ENCODE peak calls at places on chromosomes 6 and 20, in six cellular contexts. One of them, this sample, is unnamed. For H3K36me3, the result is how much of the 10 kb centered on the place peaks cover.

GRCh38 chr6:130969807-130970491 is 93.1 kb downstream of the EPB41L2 start:
- DNase-seq in HCT116: no peak
- DNase-seq in stomach: no peak
- DNase-seq in Panc1: no peak
- DNase-seq in GM23338: no peak
- DNase-seq in SK-N-SH: no peak
- DNase-seq in this sample: peak

GRCh38 chr6:87718662-87719433 is 16.8 kb upstream of the AKIRIN2 start:
- DNase-seq in HCT116: no peak
- DNase-seq in stomach: no peak
- DNase-seq in Panc1: no peak
- DNase-seq in GM23338: no peak
- DNase-seq in SK-N-SH: no peak
- DNase-seq in this sample: no peak

GRCh38 chr20:8601542-8601912 is 467.4 kb upstream of the PLCB4 start:
- DNase-seq in HCT116: no peak
- DNase-seq in stomach: no peak
- DNase-seq in Panc1: no peak
- DNase-seq in GM23338: no peak
- DNase-seq in SK-N-SH: no peak
- DNase-seq in this sample: no peak

GRCh38 chr20:6029538-6029937 is 24.3 kb downstream of the LRRN4 start:
- DNase-seq in HCT116: no peak
- DNase-seq in stomach: no peak
- DNase-seq in Panc1: no peak
- DNase-seq in GM23338: no peak
- DNase-seq in SK-N-SH: no peak
- DNase-seq in this sample: no peak

GRCh38 chr6:109241199-109241598 is 141.1 kb downstream of the CD164 start:
- DNase-seq in HCT116: no peak
- DNase-seq in stomach: no peak
- DNase-seq in Panc1: no peak
- DNase-seq in GM23338: no peak
- DNase-seq in SK-N-SH: no peak
- DNase-seq in this sample: no peak

GRCh38 chr20:52859156-52859887 is 112.8 kb upstream of the TSHZ2 start:
- DNase-seq in HCT116: no peak
- DNase-seq in stomach: peak
- DNase-seq in Panc1: no peak
- DNase-seq in GM23338: peak
- DNase-seq in SK-N-SH: peak
- DNase-seq in this sample: no peak

GRCh38 chr20:13545755-13546154 is 93.0 kb downstream of the TASP1 start:
- DNase-seq in HCT116: no peak
- DNase-seq in stomach: no peak
- DNase-seq in Panc1: no peak
- DNase-seq in GM23338: no peak
- DNase-seq in SK-N-SH: no peak
- DNase-seq in this sample: no peak

GRCh38 chr6:6942826-6943225 is 164.9 kb upstream of the RREB1 start:
- DNase-seq in HCT116: no peak
- DNase-seq in stomach: no peak
- DNase-seq in Panc1: no peak
- DNase-seq in GM23338: no peak
- DNase-seq in SK-N-SH: no peak
- DNase-seq in this sample: peak

GRCh38 chr6:160428818-160429744 is 80.9 kb downstream of the SLC22A3 start:
- DNase-seq in HCT116: no peak
- DNase-seq in stomach: no peak
- DNase-seq in Panc1: no peak
- DNase-seq in GM23338: peak
- DNase-seq in SK-N-SH: no peak
- DNase-seq in this sample: no peak

GRCh38 chr6:136983692-136984091 is 61.1 kb downstream of the IL20RA start:
- DNase-seq in HCT116: no peak
- DNase-seq in stomach: no peak
- DNase-seq in Panc1: no peak
- DNase-seq in GM23338: no peak
- DNase-seq in SK-N-SH: no peak
- DNase-seq in this sample: no peak

GRCh38 chr6:53398541-53399344 is 50.0 kb upstream of the ELOVL5 start:
- DNase-seq in HCT116: no peak
- DNase-seq in stomach: no peak
- DNase-seq in Panc1: no peak
- DNase-seq in GM23338: no peak
- DNase-seq in SK-N-SH: no peak
- DNase-seq in this sample: no peak

GRCh38 chr20:13458860-13459451 is 179.8 kb downstream of the TASP1 start:
- DNase-seq in HCT116: peak
- DNase-seq in stomach: no peak
- DNase-seq in Panc1: peak
- DNase-seq in GM23338: peak
- DNase-seq in SK-N-SH: peak
- DNase-seq in this sample: no peak

GRCh38 chr6:153275997-153276396 is 144.9 kb upstream of the RGS17 start:
- DNase-seq in HCT116: no peak
- DNase-seq in stomach: no peak
- DNase-seq in Panc1: no peak
- DNase-seq in GM23338: no peak
- DNase-seq in SK-N-SH: no peak
- DNase-seq in this sample: no peak

GRCh38 chr20:37945034-37945660 is 42.2 kb downstream of the VSTM2L start:
- DNase-seq in HCT116: no peak
- DNase-seq in stomach: peak
- DNase-seq in Panc1: no peak
- DNase-seq in GM23338: no peak
- DNase-seq in SK-N-SH: no peak
- DNase-seq in this sample: no peak

GRCh38 chr6:139754898-139755754 is 380.7 kb upstream of the CITED2 start:
- DNase-seq in HCT116: no peak
- DNase-seq in stomach: no peak
- DNase-seq in Panc1: no peak
- DNase-seq in GM23338: no peak
- DNase-seq in SK-N-SH: no peak
- DNase-seq in this sample: no peak

GRCh38 chr6:41589636-41590622 is 43.7 kb downstream of the FOXP4 start:
- DNase-seq in HCT116: no peak
- DNase-seq in stomach: no peak
- DNase-seq in Panc1: no peak
- DNase-seq in GM23338: no peak
- DNase-seq in SK-N-SH: no peak
- DNase-seq in this sample: no peak

GRCh38 chr6:129936329-129937165 is 75.4 kb upstream of the TMEM244 start:
- DNase-seq in HCT116: peak
- DNase-seq in stomach: peak
- DNase-seq in Panc1: peak
- DNase-seq in GM23338: peak
- DNase-seq in SK-N-SH: no peak
- DNase-seq in this sample: no peak

GRCh38 chr20:35662541-35662940 is 2.2 kb downstream of the CPNE1 start:
- DNase-seq in HCT116: no peak
- DNase-seq in stomach: no peak
- DNase-seq in Panc1: no peak
- DNase-seq in GM23338: no peak
- DNase-seq in SK-N-SH: no peak
- DNase-seq in this sample: no peak

GRCh38 chr6:3808189-3808588 is 41.0 kb upstream of the FAM50B start:
- DNase-seq in HCT116: no peak
- DNase-seq in stomach: no peak
- DNase-seq in Panc1: peak
- DNase-seq in GM23338: no peak
- DNase-seq in SK-N-SH: no peak
- DNase-seq in this sample: no peak

GRCh38 chr6:95578106-95578410 is 723 bp downstream of the MANEA start:
- DNase-seq in HCT116: no peak
- DNase-seq in stomach: no peak
- DNase-seq in Panc1: no peak
- DNase-seq in GM23338: no peak
- DNase-seq in SK-N-SH: no peak
- DNase-seq in this sample: no peak

GRCh38 chr20:47970282-47970903 is 185.1 kb upstream of the SULF2 start:
- DNase-seq in HCT116: no peak
- DNase-seq in stomach: no peak
- DNase-seq in Panc1: no peak
- DNase-seq in GM23338: no peak
- DNase-seq in SK-N-SH: peak
- DNase-seq in this sample: no peak

GRCh38 chr6:11585426-11586016 is 48.0 kb downstream of the TMEM170B start:
- DNase-seq in HCT116: peak
- DNase-seq in stomach: no peak
- DNase-seq in Panc1: peak
- DNase-seq in GM23338: peak
- DNase-seq in SK-N-SH: peak
- DNase-seq in this sample: no peak

GRCh38 chr20:10917826-10918225 is 244.0 kb upstream of the JAG1 start:
- DNase-seq in HCT116: no peak
- DNase-seq in stomach: no peak
- DNase-seq in Panc1: no peak
- DNase-seq in GM23338: no peak
- DNase-seq in SK-N-SH: no peak
- DNase-seq in this sample: no peak

GRCh38 chr6:111972714-111973678 is 80.9 kb upstream of the CCN6 start:
- DNase-seq in HCT116: no peak
- DNase-seq in stomach: no peak
- DNase-seq in Panc1: peak
- DNase-seq in GM23338: peak
- DNase-seq in SK-N-SH: peak
- DNase-seq in this sample: peak

GRCh38 chr6:117317261-117317660 is 51.9 kb downstream of the VGLL2 start:
- DNase-seq in HCT116: peak
- DNase-seq in stomach: no peak
- DNase-seq in Panc1: peak
- DNase-seq in GM23338: peak
- DNase-seq in SK-N-SH: no peak
- DNase-seq in this sample: no peak

DNA sequence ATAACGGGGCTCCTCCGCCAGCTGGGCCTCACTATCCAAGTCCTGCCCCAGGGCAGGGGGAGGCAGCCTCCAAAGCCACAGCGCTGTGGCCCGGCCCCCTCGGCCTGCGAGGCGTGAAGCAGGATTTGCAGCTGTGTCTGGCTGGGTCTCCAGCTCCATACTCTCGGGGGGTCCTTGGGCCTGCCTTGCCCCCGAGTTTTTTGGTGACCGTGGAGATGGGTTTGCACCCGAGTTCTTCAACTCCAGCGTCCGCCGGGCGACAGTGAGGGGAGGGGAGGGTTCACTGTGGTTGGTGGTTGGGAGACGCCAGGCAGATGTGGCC is 54.9 kb upstream of the CHRNA4 start:
- DNase-seq in HCT116: no peak
- DNase-seq in stomach: no peak
- DNase-seq in Panc1: no peak
- DNase-seq in GM23338: no peak
- DNase-seq in SK-N-SH: no peak
- DNase-seq in this sample: no peak
- TF ChIP-seq POLR2AphosphoS5 in HCT116: no peak
- TF ChIP-seq POLR2AphosphoS5 in stomach: no peak
- TF ChIP-seq POLR2AphosphoS5 in Panc1: no peak
- TF ChIP-seq POLR2AphosphoS5 in GM23338: no peak
- TF ChIP-seq POLR2AphosphoS5 in SK-N-SH: no peak
- TF ChIP-seq POLR2AphosphoS5 in this sample: no peak

GRCh38 chr6:169720207-169720855 is 4.0 kb downstream of the PHF10 start:
- DNase-seq in HCT116: no peak
- DNase-seq in stomach: no peak
- DNase-seq in Panc1: no peak
- DNase-seq in GM23338: peak
- DNase-seq in SK-N-SH: no peak
- DNase-seq in this sample: no peak
- TF ChIP-seq CTCF in HCT116: no peak
- TF ChIP-seq CTCF in stomach: no peak
- TF ChIP-seq CTCF in Panc1: peak
- TF ChIP-seq CTCF in GM23338: peak
- TF ChIP-seq CTCF in SK-N-SH: peak
- TF ChIP-seq CTCF in this sample: no peak

GRCh38 chr6:13280253-13280652 is 48.1 kb downstream of the TBC1D7 start:
- DNase-seq in HCT116: no peak
- DNase-seq in stomach: no peak
- DNase-seq in Panc1: no peak
- DNase-seq in GM23338: no peak
- DNase-seq in SK-N-SH: no peak
- DNase-seq in this sample: no peak
- H3K36me3 ChIP-seq in HCT116: under half
- H3K36me3 ChIP-seq in stomach: half or more
- H3K36me3 ChIP-seq in Panc1: under half
- H3K36me3 ChIP-seq in GM23338: under half
- H3K36me3 ChIP-seq in SK-N-SH: under half
- H3K36me3 ChIP-seq in this sample: under half

GRCh38 chr20:57407541-57407956 is 16.4 kb downstream of the RBM38 start:
- DNase-seq in HCT116: no peak
- DNase-seq in stomach: no peak
- DNase-seq in Panc1: no peak
- DNase-seq in GM23338: no peak
- DNase-seq in SK-N-SH: no peak
- DNase-seq in this sample: no peak

GRCh38 chr20:57408131-57408530 is 16.9 kb downstream of the RBM38 start:
- DNase-seq in HCT116: no peak
- DNase-seq in stomach: no peak
- DNase-seq in Panc1: no peak
- DNase-seq in GM23338: no peak
- DNase-seq in SK-N-SH: no peak
- DNase-seq in this sample: no peak

GRCh38 chr20:57409316-57409671 is 18.1 kb downstream of the RBM38 start:
- DNase-seq in HCT116: no peak
- DNase-seq in stomach: no peak
- DNase-seq in Panc1: no peak
- DNase-seq in GM23338: no peak
- DNase-seq in SK-N-SH: peak
- DNase-seq in this sample: no peak

GRCh38 chr20:57409672-57410397 is 18.6 kb downstream of the RBM38 start:
- DNase-seq in HCT116: no peak
- DNase-seq in stomach: no peak
- DNase-seq in Panc1: no peak
- DNase-seq in GM23338: no peak
- DNase-seq in SK-N-SH: no peak
- DNase-seq in this sample: no peak

GRCh38 chr20:57408536-57409233 is 17.5 kb downstream of the RBM38 start:
- DNase-seq in HCT116: no peak
- DNase-seq in stomach: no peak
- DNase-seq in Panc1: no peak
- DNase-seq in GM23338: no peak
- DNase-seq in SK-N-SH: no peak
- DNase-seq in this sample: no peak
- TF ChIP-seq POLR2AphosphoS5 in HCT116: no peak
- TF ChIP-seq POLR2AphosphoS5 in stomach: no peak
- TF ChIP-seq POLR2AphosphoS5 in Panc1: no peak
- TF ChIP-seq POLR2AphosphoS5 in GM23338: no peak
- TF ChIP-seq POLR2AphosphoS5 in SK-N-SH: no peak
- TF ChIP-seq POLR2AphosphoS5 in this sample: no peak

This sample was measured in sigmoid colon.